ENCODE peak calls at places on chromosomes 4 and X, in five cellular contexts. U is AG04450, S is choroid plexus epithelial cell, O is IMR-90, D is GM12865. H is an unnamed sample.

GRCh38 chr4:6730603-6731300 is 14.8 kb downstream of the BLOC1S4 start:
- DNase-seq in U (no peak), S (no peak), O (no peak), D (no peak), H (no peak)

GRCh38 chr4:23202712-23203247 is 510.0 kb downstream of the GBA3 start:
- DNase-seq in D (no peak), O (no peak), U (no peak), S (no peak), H (no peak)

GRCh38 chr4:174764105-174764729 is 64.8 kb downstream of the GLRA3 start:
- DNase-seq in U (peak), S (peak), O (peak), D (peak), H (peak)

GRCh38 chr4:139767168-139767567 is 101.5 kb downstream of the MGST2 start:
- DNase-seq in O (no peak), U (no peak), S (peak), D (no peak), H (peak)

GRCh38 chrX:70769659-70770232 is 138.8 kb downstream of the TEX11 start:
- DNase-seq in D (no peak), S (peak), U (no peak), O (peak), H (no peak)

GRCh38 chr4:120682981-120683380 is 239.5 kb downstream of the PRDM5 start:
- DNase-seq in S (no peak), O (no peak), U (no peak), D (no peak), H (no peak)

GRCh38 chr4:153374471-153374870 is 30.0 kb downstream of the MND1 start:
- DNase-seq in U (no peak), D (no peak), S (no peak), O (no peak), H (no peak)

GRCh38 chr4:174340714-174341113 is 57.0 kb downstream of the CEP44 start:
- DNase-seq in S (no peak), U (no peak), O (no peak), D (no peak), H (no peak)

GRCh38 chrX:129636175-129636681 is 18.5 kb downstream of the APLN start:
- DNase-seq in D (no peak), U (no peak), S (no peak), O (no peak), H (peak)

GRCh38 chr4:11765849-11766453 is 337.3 kb upstream of the HS3ST1 start:
- DNase-seq in D (peak), S (peak), O (peak), U (no peak), H (no peak)

GRCh38 chr4:52376107-52376704 is 282.9 kb downstream of the USP46 start:
- DNase-seq in S (peak), D (peak), O (peak), U (peak), H (peak)
- TF ChIP-seq CTCF in S (peak), D (peak), O (peak), U (peak), H (peak)

GRCh38 chrX:110944323-110944761 is 148.7 kb upstream of the CHRDL1 start:
- DNase-seq in D (no peak), S (no peak), O (no peak), U (no peak), H (no peak)
- H3K4me3 ChIP-seq in D (no peak), S (no peak), O (no peak), U (no peak), H (no peak)

DNA sequence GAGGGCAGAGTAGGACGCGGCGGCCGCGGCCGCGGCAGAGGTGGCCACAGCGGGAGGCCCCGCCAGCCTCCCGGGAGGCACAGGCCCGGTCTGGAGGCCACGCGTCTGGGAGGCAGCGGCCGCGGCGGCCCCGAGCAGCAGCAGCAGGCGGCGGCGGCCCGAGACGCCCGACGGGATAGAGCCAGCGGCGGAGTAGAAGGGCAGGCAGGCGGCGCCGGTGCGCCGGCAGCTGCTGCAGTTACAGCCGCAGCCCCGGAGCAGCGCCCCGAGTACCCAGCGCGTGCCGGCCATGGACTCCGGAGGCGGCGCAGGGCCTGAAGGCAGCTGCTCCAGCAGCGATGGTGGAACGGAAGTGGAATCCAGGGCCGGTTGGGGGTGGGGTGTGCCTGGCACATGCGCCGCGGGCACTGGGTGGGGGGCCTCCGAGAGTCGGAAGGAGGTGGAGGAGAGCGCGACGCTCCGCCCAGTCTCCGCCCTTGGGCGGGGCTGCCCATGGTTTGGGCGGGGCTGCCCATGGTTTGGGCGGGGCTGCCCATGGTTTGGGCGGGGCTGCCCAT is at the start of gene GRSF1:
- DNase-seq in S (peak), D (peak), O (peak), U (peak), H (peak)
- TF ChIP-seq CTCF in S (peak), D (peak), O (no peak), U (peak), H (no peak)

GRCh38 chr4:176849076-176849475 is 56.4 kb upstream of the VEGFC start:
- DNase-seq in D (no peak), U (no peak), O (no peak), S (peak), H (no peak)

GRCh38 chr4:176845636-176846035 is 52.9 kb upstream of the VEGFC start:
- DNase-seq in D (no peak), U (no peak), O (no peak), S (no peak), H (no peak)

GRCh38 chr4:176840166-176840565 is 47.4 kb upstream of the VEGFC start:
- DNase-seq in U (no peak), S (peak), D (no peak), O (peak), H (no peak)

GRCh38 chr4:176841730-176842129 is 49.0 kb upstream of the VEGFC start:
- DNase-seq in O (peak), S (peak), U (peak), D (no peak), H (no peak)

DNA sequence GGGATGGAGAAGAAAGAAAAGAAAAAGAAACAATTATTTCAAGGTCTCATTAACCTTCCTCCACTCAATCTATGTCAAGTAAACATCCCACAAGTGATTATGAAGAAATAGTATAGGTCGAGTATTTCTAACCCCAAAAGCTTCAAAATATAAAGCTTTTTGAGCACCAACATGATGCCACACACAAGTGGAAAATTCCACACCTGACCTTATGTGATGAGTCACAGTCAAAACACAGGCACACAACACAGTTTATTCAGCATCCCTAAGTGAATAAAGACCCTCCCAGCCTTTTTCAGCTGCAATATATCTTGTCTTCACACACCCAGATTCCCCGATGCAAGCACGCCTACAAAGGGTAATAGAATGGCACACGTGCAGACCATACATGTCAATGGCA is 51.7 kb upstream of the VEGFC start:
- DNase-seq in S (peak), U (no peak), D (no peak), O (no peak), H (no peak)
- H3K4me3 ChIP-seq in S (no peak), U (no peak), D (no peak), O (no peak), H (no peak)

H was measured in epithelial cell of proximal tubule.